ENCODE peak calls at places on chromosomes 5 and 9, in eight cellular contexts. M is endothelial cell of umbilical vein, W is H1, J is GM23338, G is HCT116, A is HepG2, U is GM12878, Q is K562. E is an unnamed sample.

GRCh38 chr9:128722380-128723351 is 1.3 kb downstream of the ZDHHC12 start:
- DNase-seq in A (no peak), M (no peak), U (no peak), J (no peak), Q (no peak), W (no peak), G (no peak), E (no peak)

GRCh38 chr5:92916036-92916435 is 665.0 kb downstream of the NR2F1-AS1 start:
- DNase-seq in W (no peak), Q (no peak), M (peak), J (no peak), U (no peak), A (peak), G (no peak), E (no peak)

GRCh38 chr5:68429510-68429909 is 214.0 kb downstream of the PIK3R1 start:
- DNase-seq in Q (no peak), W (no peak), U (no peak), G (no peak), M (no peak), J (no peak), A (no peak), E (no peak)

GRCh38 chr9:33377089-33377715 is 25.2 kb downstream of the AQP7 start:
- DNase-seq in J (no peak), M (no peak), U (no peak), A (no peak), W (no peak), Q (peak), G (no peak), E (no peak)

GRCh38 chr9:81069923-81070322 is 619.4 kb downstream of the TLE1 start:
- DNase-seq in J (no peak), M (no peak), U (no peak), G (no peak), W (no peak), A (no peak), Q (no peak), E (no peak)

GRCh38 chr5:135386886-135387628 is 12.0 kb downstream of the MACROH2A1 start:
- DNase-seq in U (no peak), M (peak), W (no peak), A (peak), G (peak), J (no peak), Q (peak), E (no peak)

GRCh38 chr9:28650327-28650726 is 1077.0 kb upstream of the C9orf72 start:
- DNase-seq in M (no peak), A (no peak), G (no peak), Q (no peak), J (peak), W (no peak), U (no peak), E (no peak)

GRCh38 chr5:125639858-125640257 is 783.4 kb upstream of the GRAMD2B start:
- DNase-seq in J (no peak), Q (no peak), M (no peak), U (no peak), W (no peak), A (no peak), G (no peak), E (no peak)

GRCh38 chr5:149748471-149749094 is 18.5 kb downstream of the PPARGC1B start:
- DNase-seq in W (no peak), J (no peak), U (no peak), A (no peak), G (no peak), Q (no peak), M (no peak), E (no peak)

DNA sequence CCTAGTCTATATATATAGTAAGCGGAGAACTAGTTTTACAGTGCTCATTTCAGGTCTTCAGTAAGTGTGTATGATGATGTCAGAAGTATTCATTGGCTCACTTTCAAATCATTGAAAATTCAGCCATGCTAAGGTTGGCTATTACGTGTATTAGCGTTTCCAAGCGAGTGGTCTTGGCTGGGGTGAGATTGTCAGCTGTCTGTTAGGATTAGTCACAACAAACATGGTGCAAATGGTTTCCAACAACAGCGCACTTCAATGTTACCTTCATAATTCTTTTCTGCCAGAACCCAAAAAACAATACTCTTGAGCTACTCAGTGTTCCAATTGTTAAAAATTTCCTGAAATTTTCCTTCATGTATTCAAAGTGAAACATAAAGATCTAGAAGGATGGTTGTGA is 283.0 kb downstream of the AOPEP start:
- DNase-seq in U (no peak), G (no peak), Q (no peak), A (no peak), J (no peak), M (peak), W (no peak), E (no peak)
- TF ChIP-seq POLR2AphosphoS5 in U (no peak), G (no peak), Q (no peak), A (no peak), J (no peak), M (no peak), W (no peak), E (no peak)

GRCh38 chr9:133436706-133437105 is 14.5 kb downstream of the ADAMTS13 start:
- DNase-seq in U (no peak), A (no peak), G (no peak), Q (no peak), J (no peak), M (no peak), W (no peak), E (no peak)
- TF ChIP-seq EZH2 in U (no peak), A (no peak), G (no peak), Q (no peak), J (no peak), M (no peak), W (no peak), E (no peak)

GRCh38 chr5:109691248-109691574 is 1.5 kb downstream of the MAN2A1 start:
- DNase-seq in A (no peak), U (no peak), Q (no peak), J (no peak), W (no peak), M (no peak), G (no peak), E (no peak)

GRCh38 chr5:109692011-109692410 is 2.3 kb downstream of the MAN2A1 start:
- DNase-seq in M (peak), A (no peak), J (no peak), G (no peak), Q (no peak), W (no peak), U (no peak), E (no peak)

GRCh38 chr5:109689740-109690455 is at the start of gene MAN2A1:
- DNase-seq in W (no peak), U (no peak), A (peak), Q (peak), G (peak), J (peak), M (peak), E (no peak)

GRCh38 chr5:109688999-109689739 is 558 bp upstream of the MAN2A1 start:
- DNase-seq in Q (peak), U (peak), J (peak), A (peak), G (peak), W (peak), M (peak), E (no peak)

GRCh38 chr5:109690456-109691247 is 925 bp downstream of the MAN2A1 start:
- DNase-seq in M (peak), Q (peak), A (peak), G (peak), U (no peak), J (peak), W (no peak), E (no peak)
- TF ChIP-seq POLR2AphosphoS5 in M (peak), Q (no peak), A (no peak), G (no peak), U (no peak), J (no peak), W (no peak), E (no peak)

GRCh38 chr5:120464627-120465280 is 654 bp downstream of the PRR16 start:
- DNase-seq in Q (no peak), G (no peak), W (no peak), U (no peak), J (peak), M (peak), A (no peak), E (no peak)
- TF ChIP-seq EZH2 in Q (no peak), G (no peak), W (peak), U (no peak), J (peak), M (no peak), A (no peak), E (no peak)